ENCODE peak calls at places on chromosomes 1 and 21, in five cellular contexts. E, K, J, C and U are unnamed samples.

GRCh38 chr1:106536741-106537140 is 519.7 kb upstream of the PRMT6 start:
- DNase-seq in E (no peak), K (no peak), J (no peak), C (no peak), U (no peak)

GRCh38 chr1:156684227-156684782 is 7.1 kb upstream of the NES start:
- DNase-seq in E (no peak), K (no peak), J (no peak), C (no peak), U (no peak)

GRCh38 chr1:214623430-214623829 is 20.4 kb downstream of the CENPF start:
- DNase-seq in E (no peak), K (no peak), J (no peak), C (no peak), U (no peak)

GRCh38 chr1:17903386-17903785 is 148.3 kb downstream of the ACTL8 start:
- DNase-seq in E (no peak), K (no peak), J (no peak), C (no peak), U (no peak)

GRCh38 chr1:182191716-182192115 is 130.2 kb upstream of the ZNF648 start:
- DNase-seq in E (no peak), K (no peak), J (no peak), C (no peak), U (no peak)

GRCh38 chr1:205344010-205344808 is 12.5 kb downstream of the KLHDC8A start:
- DNase-seq in E (no peak), K (no peak), J (peak; percentile 30), C (peak; percentile 17), U (no peak)

GRCh38 chr1:57450981-57451380 is 27.1 kb upstream of the DAB1 start:
- DNase-seq in E (no peak), K (no peak), J (no peak), C (no peak), U (no peak)

GRCh38 chr1:74437035-74437434 is 75.4 kb downstream of the LRRC53 start:
- DNase-seq in E (no peak), K (no peak), J (no peak), C (no peak), U (no peak)

GRCh38 chr1:54610048-54610447 is 13.3 kb downstream of the FAM151A start:
- DNase-seq in E (no peak), K (no peak), J (no peak), C (no peak), U (no peak)

GRCh38 chr1:187063271-187063670 is 234.5 kb downstream of the PLA2G4A start:
- DNase-seq in E (no peak), K (no peak), J (no peak), C (no peak), U (no peak)

GRCh38 chr1:63920154-63921117 is 146.6 kb downstream of the ROR1 start:
- DNase-seq in E (no peak), K (no peak), J (no peak), C (no peak), U (no peak)

GRCh38 chr1:53316058-53316741 is 11.7 kb downstream of the LRP8 start:
- DNase-seq in E (no peak), K (no peak), J (no peak), C (no peak), U (no peak)

GRCh38 chr1:63611231-63611630 is 18.0 kb downstream of the PGM1 start:
- DNase-seq in E (no peak), K (no peak), J (no peak), C (no peak), U (no peak)

GRCh38 chr1:205444931-205445652 is 10.8 kb downstream of the BLACAT1 start:
- DNase-seq in E (peak; percentile 58), K (no peak), J (no peak), C (no peak), U (peak; percentile 55)

GRCh38 chr1:173914366-173914871 is 2.7 kb downstream of the SERPINC1 start:
- DNase-seq in E (no peak), K (no peak), J (peak; percentile 8), C (peak; percentile 5), U (no peak)

GRCh38 chr21:36246080-36246631 is 73.8 kb upstream of the MORC3 start:
- DNase-seq in E (no peak), K (no peak), J (no peak), C (no peak), U (no peak)

GRCh38 chr1:157311730-157312269 is 173.6 kb upstream of the ETV3 start:
- DNase-seq in E (no peak), K (no peak), J (no peak), C (no peak), U (no peak)

GRCh38 chr1:210663730-210664573 is 335.2 kb downstream of the HHAT start:
- DNase-seq in E (no peak), K (no peak), J (no peak), C (no peak), U (no peak)

GRCh38 chr1:109089242-109090015 is 1.1 kb upstream of the TMEM167B start:
- DNase-seq in E (peak; percentile 82), K (no peak), J (no peak), C (no peak), U (peak; percentile 80)

GRCh38 chr1:112840631-112841624 is 115.1 kb downstream of the SLC16A1 start:
- DNase-seq in E (no peak), K (no peak), J (no peak), C (no peak), U (no peak)

GRCh38 chr1:160376525-160377131 is 9.8 kb downstream of the NHLH1 start:
- DNase-seq in E (no peak), K (no peak), J (no peak), C (no peak), U (no peak)

GRCh38 chr1:16019580-16020277 is 1.9 kb upstream of the HSPB7 start:
- DNase-seq in E (no peak), K (no peak), J (no peak), C (no peak), U (no peak)

GRCh38 chr1:200669314-200670214 is at the start of gene DDX59:
- DNase-seq in E (peak; percentile 82), K (peak; percentile 87), J (peak; percentile 90), C (peak; percentile 89), U (peak; percentile 85)

GRCh38 chr1:215226755-215227154 is 144.2 kb downstream of the KCNK2 start:
- DNase-seq in E (no peak), K (no peak), J (no peak), C (no peak), U (no peak)

GRCh38 chr1:156493154-156493631 is 7.4 kb downstream of the MEF2D start:
- DNase-seq in E (no peak), K (no peak), J (no peak), C (no peak), U (no peak)

GRCh38 chr1:95084317-95085176 is 11.8 kb upstream of the ALG14 start:
- DNase-seq in E (no peak), K (no peak), J (no peak), C (no peak), U (no peak)

GRCh38 chr1:2799811-2800663 is 1.5 kb downstream of the TTC34 start:
- DNase-seq in E (no peak), K (no peak), J (no peak), C (no peak), U (no peak)

GRCh38 chr1:35269190-35269988 is 880 bp downstream of the ZMYM4 start:
- DNase-seq in E (no peak), K (no peak), J (no peak), C (no peak), U (no peak)

GRCh38 chr21:32233722-32234301 is 45.0 kb downstream of the MIS18A start:
- DNase-seq in E (no peak), K (no peak), J (no peak), C (no peak), U (no peak)

GRCh38 chr1:97014426-97014825 is 292.8 kb downstream of the PTBP2 start:
- DNase-seq in E (no peak), K (no peak), J (no peak), C (no peak), U (no peak)

GRCh38 chr1:20885121-20885520 is 98.0 kb upstream of the HP1BP3 start:
- DNase-seq in E (no peak), K (no peak), J (no peak), C (no peak), U (no peak)

GRCh38 chr1:160032165-160032827 is 506 bp upstream of the PIGM start:
- DNase-seq in E (no peak), K (no peak), J (no peak), C (no peak), U (no peak)

GRCh38 chr1:38004284-38005101 is 821 bp downstream of the FHL3 start:
- DNase-seq in E (no peak), K (no peak), J (no peak), C (no peak), U (no peak)

GRCh38 chr1:237124856-237125462 is 83.0 kb downstream of the RYR2 start:
- DNase-seq in E (no peak), K (no peak), J (no peak), C (no peak), U (no peak)

GRCh38 chr1:97262842-97263241 is 541.3 kb downstream of the PTBP2 start:
- DNase-seq in E (no peak), K (no peak), J (no peak), C (no peak), U (no peak)

GRCh38 chr1:76084029-76084627 is 9.6 kb downstream of the ST6GALNAC3 start:
- DNase-seq in E (no peak), K (no peak), J (no peak), C (no peak), U (no peak)

GRCh38 chr1:5479876-5480275 is 512.3 kb downstream of the NPHP4 start:
- DNase-seq in E (no peak), K (no peak), J (no peak), C (no peak), U (no peak)

GRCh38 chr21:38525454-38525853 is 27.2 kb upstream of the ERG start:
- DNase-seq in E (no peak), K (no peak), J (no peak), C (no peak), U (no peak)

GRCh38 chr1:5650283-5651026 is 341.8 kb downstream of the NPHP4 start:
- DNase-seq in E (no peak), K (no peak), J (no peak), C (no peak), U (no peak)